ENCODE peak calls at places on chromosomes 1 and 21, in eight cellular contexts. L is activated CD8-positive, alpha-beta memory T cell treated with anti-CD3 and anti-CD28 coated beads for 4 hours; X is H54; R is stimulated activated CD8-positive, alpha-beta memory T cell treated with anti-CD3 and anti-CD28 coated beads, Interleukin-4, amount 100 ng/mL, for 1 hour; U is NCI-H2227 treated with DMSO at 0.1 percent for 48 hours; Y is naive thymus-derived CD4-positive, alpha-beta T cell; I is HS-5; D is hepatocyte. B is an unnamed sample.

GRCh38 chr21:42648606-42649005 is 4.8 kb upstream of the PDE9A start:
- DNase-seq in I (no peak), Y (no peak), L (no peak), R (no peak), D (no peak), U (no peak), X (no peak), B (no peak)

GRCh38 chr1:46806196-46807020 is 7.6 kb downstream of the CYP4B1 start:
- DNase-seq in D (peak), Y (no peak), U (no peak), R (no peak), L (no peak), I (no peak), X (no peak), B (no peak)

GRCh38 chr1:28126778-28127430 is 38.5 kb upstream of the EYA3 start:
- DNase-seq in U (no peak), R (no peak), Y (no peak), I (no peak), L (no peak), X (no peak), D (no peak), B (peak)

GRCh38 chr1:200206340-200206739 is 178.8 kb downstream of the NR5A2 start:
- DNase-seq in Y (no peak), I (peak), D (no peak), X (peak), L (no peak), R (no peak), U (no peak), B (no peak)

GRCh38 chr1:7827134-7827955 is 25.5 kb downstream of the UTS2 start:
- DNase-seq in X (no peak), D (no peak), L (no peak), U (no peak), Y (no peak), I (no peak), R (peak), B (no peak)

GRCh38 chr1:21763694-21764419 is 19.1 kb downstream of the USP48 start:
- DNase-seq in U (no peak), D (no peak), I (no peak), L (no peak), X (no peak), R (no peak), Y (no peak), B (no peak)

GRCh38 chr21:28986677-28987076 is 6.0 kb downstream of the LTN1 start:
- DNase-seq in L (no peak), I (no peak), R (no peak), Y (no peak), X (no peak), U (no peak), D (no peak), B (no peak)

GRCh38 chr1:29439615-29440014 is 203.3 kb downstream of the PTPRU start:
- DNase-seq in X (no peak), L (no peak), U (no peak), R (no peak), I (no peak), D (no peak), Y (no peak), B (no peak)

GRCh38 chr1:223003549-223003948 is 139.5 kb downstream of the TLR5 start:
- DNase-seq in I (no peak), U (no peak), D (no peak), R (no peak), L (no peak), Y (no peak), X (no peak), B (no peak)

GRCh38 chr1:231162970-231163830 is 1.3 kb downstream of the TRIM67 start:
- DNase-seq in D (no peak), I (no peak), X (no peak), R (no peak), Y (no peak), U (no peak), L (no peak), B (no peak)

GRCh38 chr1:83882906-83883305 is 116.0 kb downstream of the TTLL7 start:
- DNase-seq in Y (no peak), X (no peak), I (peak), L (no peak), U (no peak), R (no peak), D (peak), B (no peak)

GRCh38 chr1:218377143-218377660 is 32.1 kb downstream of the TGFB2 start:
- DNase-seq in U (no peak), R (peak), I (peak), Y (peak), L (peak), X (peak), D (no peak), B (peak)

GRCh38 chr21:25560151-25560783 is 47.0 kb downstream of the MRPL39 start:
- DNase-seq in L (no peak), R (no peak), U (no peak), Y (no peak), D (no peak), X (no peak), I (no peak), B (no peak)

B was measured in SIG-M5.